ENCODE peak calls at places on chromosomes 6 and 20, in four cellular contexts. One of them, this sample, is unnamed.

GRCh38 chr6:126040826-126041225 is 54.5 kb downstream of the TRMT11 start:
- DNase-seq in pancreas: peak
- DNase-seq in colonic mucosa: peak
- DNase-seq in GM10248: no peak
- DNase-seq in this sample: no peak

GRCh38 chr20:49567421-49568256 is at the start of gene PTGIS:
- DNase-seq in pancreas: no peak
- DNase-seq in colonic mucosa: no peak
- DNase-seq in GM10248: no peak
- DNase-seq in this sample: no peak

GRCh38 chr6:44915111-44915510 is 413.0 kb upstream of the RUNX2 start:
- DNase-seq in pancreas: no peak
- DNase-seq in colonic mucosa: no peak
- DNase-seq in GM10248: no peak
- DNase-seq in this sample: no peak

GRCh38 chr6:31112478-31112877 is at the start of gene C6orf15:
- DNase-seq in pancreas: no peak
- DNase-seq in colonic mucosa: no peak
- DNase-seq in GM10248: no peak
- DNase-seq in this sample: no peak

GRCh38 chr6:7169296-7169721 is 61.5 kb downstream of the RREB1 start:
- DNase-seq in pancreas: peak
- DNase-seq in colonic mucosa: no peak
- DNase-seq in GM10248: no peak
- DNase-seq in this sample: no peak

GRCh38 chr6:72712921-72713320 is 91.1 kb downstream of the KCNQ5 start:
- DNase-seq in pancreas: no peak
- DNase-seq in colonic mucosa: no peak
- DNase-seq in GM10248: no peak
- DNase-seq in this sample: no peak

GRCh38 chr6:36827261-36828079 is 11.8 kb downstream of the CPNE5 start:
- DNase-seq in pancreas: no peak
- DNase-seq in colonic mucosa: no peak
- DNase-seq in GM10248: no peak
- DNase-seq in this sample: no peak

GRCh38 chr20:56373942-56374341 is 15.2 kb downstream of the FAM210B start:
- DNase-seq in pancreas: no peak
- DNase-seq in colonic mucosa: no peak
- DNase-seq in GM10248: no peak
- DNase-seq in this sample: no peak

GRCh38 chr6:16766043-16766521 is 4.8 kb upstream of the ATXN1 start:
- DNase-seq in pancreas: no peak
- DNase-seq in colonic mucosa: no peak
- DNase-seq in GM10248: no peak
- DNase-seq in this sample: no peak

DNA sequence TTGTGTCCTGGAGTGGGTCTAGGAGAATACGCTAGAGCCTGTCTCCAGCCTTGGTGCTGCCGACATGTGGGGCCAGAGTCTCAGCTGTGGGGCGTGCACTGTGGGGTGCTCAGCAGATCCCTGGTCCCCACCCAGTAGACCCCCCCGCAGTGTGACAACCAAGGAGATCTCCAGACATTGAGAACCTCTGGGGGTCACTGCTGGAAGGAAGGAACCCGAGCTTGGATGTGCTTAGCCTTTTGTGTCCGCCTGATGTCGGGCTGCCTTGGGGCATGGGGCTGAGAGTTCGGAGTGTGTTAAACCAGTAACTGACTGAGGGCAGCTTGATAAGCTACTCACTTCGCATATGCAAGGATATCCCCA is 367.1 kb downstream of the TAF4 start:
- DNase-seq in pancreas: no peak
- DNase-seq in colonic mucosa: no peak
- DNase-seq in GM10248: no peak
- DNase-seq in this sample: no peak
- TF ChIP-seq CTCF in pancreas: no peak
- TF ChIP-seq CTCF in colonic mucosa: no peak
- TF ChIP-seq CTCF in GM10248: no peak
- TF ChIP-seq CTCF in this sample: no peak

DNA sequence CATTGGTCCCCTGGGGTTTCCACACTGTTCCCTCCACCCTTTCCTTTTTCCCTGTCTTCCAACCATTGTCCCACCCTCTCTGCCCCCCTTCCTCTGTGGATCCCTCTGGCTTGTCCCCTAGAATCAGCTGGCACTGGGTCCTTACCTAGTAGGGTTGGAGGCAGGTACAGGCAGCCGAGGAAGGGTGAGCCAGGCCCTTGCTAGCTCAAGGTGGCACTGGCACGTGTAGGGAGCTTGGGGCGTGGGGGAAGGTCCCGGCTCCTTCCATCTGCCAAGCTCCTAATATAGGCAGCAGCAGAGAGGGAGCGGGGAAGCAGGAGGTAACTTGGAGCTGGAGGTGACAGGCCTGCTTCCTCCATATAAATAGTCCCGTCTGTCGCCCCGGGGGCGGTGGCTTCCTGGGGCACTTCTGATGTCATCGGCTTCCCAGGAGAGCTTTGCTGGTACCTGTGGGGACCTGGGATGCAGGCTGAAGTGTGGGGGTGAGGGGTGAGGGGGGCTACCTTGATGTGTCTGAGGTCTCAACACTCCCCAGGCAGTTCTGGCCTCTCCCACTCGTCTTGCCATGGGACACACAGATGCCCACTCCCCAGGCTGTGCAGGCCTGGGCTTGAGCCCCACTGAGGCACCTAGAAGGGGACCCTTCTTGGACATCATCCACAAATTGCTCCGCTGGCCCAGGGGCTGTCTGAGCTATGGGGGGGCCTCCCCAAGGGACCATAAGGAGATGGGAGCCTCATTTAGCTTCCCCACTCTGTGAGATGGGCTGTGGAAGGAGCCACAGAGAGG is 155.3 kb upstream of the MLN start:
- DNase-seq in pancreas: no peak
- DNase-seq in colonic mucosa: no peak
- DNase-seq in GM10248: no peak
- DNase-seq in this sample: no peak
- TF ChIP-seq CTCF in pancreas: no peak
- TF ChIP-seq CTCF in colonic mucosa: no peak
- TF ChIP-seq CTCF in GM10248: no peak
- TF ChIP-seq CTCF in this sample: no peak

DNA sequence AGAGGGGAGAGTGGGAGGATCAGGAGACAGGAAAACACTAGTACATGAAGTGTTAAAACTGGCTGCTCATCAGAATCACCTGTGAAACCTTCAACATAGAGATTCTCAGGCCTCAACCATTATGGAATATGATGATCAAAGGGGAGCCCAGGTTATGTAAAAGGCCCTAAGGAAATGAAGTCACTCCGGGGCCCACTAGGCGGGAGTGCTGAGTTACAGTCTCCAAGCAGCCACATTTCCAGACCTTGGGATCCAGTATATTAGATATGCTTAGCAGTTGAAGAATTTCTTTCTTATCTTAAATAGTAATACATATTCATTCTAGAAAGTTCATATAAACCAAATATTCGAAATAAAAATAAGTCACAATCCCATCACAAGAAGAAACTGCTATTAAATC is 476.3 kb downstream of the PRKN start:
- DNase-seq in pancreas: no peak
- DNase-seq in colonic mucosa: no peak
- DNase-seq in GM10248: no peak
- DNase-seq in this sample: no peak
- TF ChIP-seq CTCF in pancreas: no peak
- TF ChIP-seq CTCF in colonic mucosa: no peak
- TF ChIP-seq CTCF in GM10248: no peak
- TF ChIP-seq CTCF in this sample: no peak

GRCh38 chr20:25317351-25318075 is 69.6 kb downstream of the PYGB start:
- DNase-seq in pancreas: no peak
- DNase-seq in colonic mucosa: no peak
- DNase-seq in GM10248: no peak
- DNase-seq in this sample: peak

GRCh38 chr20:25313608-25314007 is 65.7 kb downstream of the PYGB start:
- DNase-seq in pancreas: no peak
- DNase-seq in colonic mucosa: no peak
- DNase-seq in GM10248: no peak
- DNase-seq in this sample: no peak

GRCh38 chr20:25315418-25316210 is 67.7 kb downstream of the PYGB start:
- DNase-seq in pancreas: no peak
- DNase-seq in colonic mucosa: no peak
- DNase-seq in GM10248: no peak
- DNase-seq in this sample: peak

GRCh38 chr20:25316506-25317190 is 68.8 kb downstream of the PYGB start:
- DNase-seq in pancreas: no peak
- DNase-seq in colonic mucosa: no peak
- DNase-seq in GM10248: no peak
- DNase-seq in this sample: peak

GRCh38 chr20:25314497-25315417 is 66.9 kb downstream of the PYGB start:
- DNase-seq in pancreas: no peak
- DNase-seq in colonic mucosa: no peak
- DNase-seq in GM10248: no peak
- DNase-seq in this sample: peak
- TF ChIP-seq CTCF in pancreas: no peak
- TF ChIP-seq CTCF in colonic mucosa: no peak
- TF ChIP-seq CTCF in GM10248: no peak
- TF ChIP-seq CTCF in this sample: no peak